ENCODE peak calls at places on chromosome 11, in five cellular contexts. L is progenitor cell of endocrine pancreas, V is H9, O is omental fat pad, I is PC-3. A is an unnamed sample.

GRCh38 chr11:78784321-78785061 is 209.8 kb upstream of the NARS2 start:
- DNase-seq in V (no peak), I (peak), L (no peak), O (no peak), A (no peak)

GRCh38 chr11:105937738-105938137 is 84.3 kb downstream of the MSANTD4 start:
- DNase-seq in L (no peak), O (no peak), I (no peak), V (no peak), A (no peak)

GRCh38 chr11:128375941-128376340 is 211.4 kb downstream of the ETS1 start:
- DNase-seq in V (no peak), O (no peak), L (no peak), I (peak), A (no peak)

GRCh38 chr11:45665206-45665932 is at the start of gene CHST1:
- DNase-seq in V (peak), I (no peak), O (no peak), L (peak), A (no peak)

GRCh38 chr11:61526956-61527731 is 18.6 kb downstream of the LRRC10B start:
- DNase-seq in L (no peak), V (no peak), I (no peak), O (no peak), A (no peak)

GRCh38 chr11:35550374-35551036 is 25.1 kb upstream of the PAMR1 start:
- DNase-seq in L (no peak), O (no peak), V (no peak), I (peak), A (no peak)

GRCh38 chr11:74693531-74693930 is 37.7 kb downstream of the CHRDL2 start:
- DNase-seq in I (peak), O (no peak), V (no peak), L (no peak), A (no peak)

GRCh38 chr11:74319139-74319538 is 7.7 kb upstream of the P4HA3 start:
- DNase-seq in L (no peak), O (no peak), V (no peak), I (peak), A (no peak)

GRCh38 chr11:113198907-113199660 is 115.3 kb upstream of the TTC12 start:
- DNase-seq in O (no peak), L (no peak), V (no peak), I (peak), A (no peak)

GRCh38 chr11:119673389-119674336 is 55.3 kb downstream of the NECTIN1 start:
- DNase-seq in I (no peak), V (no peak), L (no peak), O (no peak), A (peak)
- TF ChIP-seq CTCF in I (no peak), V (no peak), L (no peak), O (no peak), A (no peak)

GRCh38 chr11:33388793-33389525 is 131.8 kb downstream of the HIPK3 start:
- DNase-seq in I (no peak), V (no peak), O (no peak), L (no peak), A (no peak)
- TF ChIP-seq CTCF in I (no peak), V (no peak), O (no peak), L (no peak), A (no peak)

DNA sequence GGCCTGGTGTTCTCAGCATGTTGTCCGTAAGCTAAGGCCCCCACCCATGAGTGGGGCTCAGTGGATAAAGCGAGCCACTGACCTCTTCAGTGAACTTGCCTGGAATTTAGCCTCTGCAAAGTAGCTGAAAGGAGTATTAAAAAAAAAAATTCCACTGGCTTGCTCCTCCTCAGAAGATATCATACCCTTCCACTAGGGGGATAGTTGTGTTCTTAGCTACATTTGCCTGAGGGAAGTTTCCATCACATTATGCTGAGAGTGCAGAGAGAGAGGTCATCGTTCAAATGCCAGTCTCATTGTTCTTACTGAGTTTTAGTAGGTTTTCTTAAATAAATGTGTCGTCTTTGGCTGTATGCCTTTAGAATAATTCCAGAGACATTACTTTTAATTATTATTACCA is 879.7 kb downstream of the JRKL start:
- DNase-seq in L (no peak), V (no peak), O (no peak), I (peak), A (no peak)
- TF ChIP-seq CTCF in L (peak), V (peak), O (no peak), I (peak), A (no peak)

DNA sequence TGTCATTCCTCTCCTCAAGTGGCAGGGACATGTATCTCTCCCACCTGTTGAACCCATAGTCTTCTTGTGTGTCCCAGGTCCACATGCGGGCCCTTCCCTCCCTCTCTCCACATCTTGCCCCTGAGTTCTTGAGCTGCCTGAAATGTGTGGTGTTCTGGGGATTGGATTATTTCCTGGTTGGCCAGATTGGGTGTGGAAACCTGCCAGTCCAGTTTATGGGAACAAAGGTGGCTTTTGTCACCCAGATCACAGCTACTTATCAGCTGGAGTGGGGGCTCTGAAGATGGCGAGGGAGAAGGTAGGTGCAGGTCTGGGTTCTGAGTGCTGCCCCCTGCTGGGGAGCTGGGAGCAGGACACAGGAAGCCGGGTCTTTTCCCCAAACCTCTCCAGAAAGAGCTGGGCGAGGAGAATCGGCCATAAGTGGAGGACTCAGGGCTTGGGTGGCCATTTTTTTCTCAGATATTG is 14.2 kb downstream of the DTX4 start:
- DNase-seq in V (peak), O (no peak), L (peak), I (peak), A (peak)
- TF ChIP-seq CTCF in V (peak), O (no peak), L (peak), I (peak), A (peak)

GRCh38 chr11:116272181-116272789 is 500.5 kb downstream of the BUD13 start:
- DNase-seq in O (no peak), V (no peak), L (no peak), I (no peak), A (no peak)
- TF ChIP-seq CTCF in O (no peak), V (peak), L (no peak), I (no peak), A (no peak)

DNA sequence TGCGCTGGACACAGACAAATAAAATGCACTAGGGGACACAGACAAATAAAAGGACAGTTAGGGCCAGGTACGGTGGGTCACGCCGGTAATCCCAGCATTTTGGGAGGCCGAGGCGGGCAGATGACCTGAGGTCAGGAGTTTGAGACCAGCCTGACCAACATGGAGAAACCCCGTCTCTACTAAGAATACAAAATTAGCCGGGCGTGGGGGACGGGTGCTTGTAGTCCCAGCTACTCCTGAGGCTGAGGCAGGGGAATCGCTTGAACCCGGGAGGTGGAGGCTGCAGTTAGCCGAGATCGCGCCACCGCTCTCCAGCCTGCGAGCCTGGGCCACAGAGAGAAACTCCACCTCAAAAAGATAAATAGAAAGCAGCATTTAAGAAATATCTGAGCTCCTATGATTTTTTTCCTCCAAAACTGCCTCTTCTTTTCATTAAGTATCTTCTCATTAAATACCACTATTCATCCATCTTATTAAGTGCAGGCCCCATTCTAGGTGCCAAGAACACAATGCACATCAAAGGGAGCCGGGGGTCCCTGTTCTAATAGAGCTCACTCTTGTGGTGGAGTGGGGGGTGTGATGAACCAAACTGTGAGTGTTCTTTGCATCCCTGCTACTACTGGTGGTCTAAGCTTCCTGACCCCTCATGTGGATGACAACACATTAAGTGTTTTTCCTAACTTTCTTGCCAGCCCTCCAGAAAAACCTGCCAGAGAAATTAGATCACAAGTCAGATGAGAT is 766 bp upstream of the ZNHIT2 start:
- DNase-seq in V (no peak), L (no peak), I (no peak), O (no peak), A (no peak)
- TF ChIP-seq CTCF in V (peak), L (peak), I (no peak), O (no peak), A (peak)

GRCh38 chr11:134039726-134040385 is 29.0 kb upstream of the JAM3 start:
- DNase-seq in I (no peak), O (no peak), V (no peak), L (no peak), A (no peak)
- TF ChIP-seq CTCF in I (no peak), O (no peak), V (no peak), L (no peak), A (no peak)

GRCh38 chr11:80502511-80502910 is 1061.7 kb upstream of the TENM4 start:
- DNase-seq in I (no peak), V (no peak), O (no peak), L (no peak), A (no peak)
- TF ChIP-seq CTCF in I (no peak), V (peak), O (no peak), L (peak), A (no peak)

DNA sequence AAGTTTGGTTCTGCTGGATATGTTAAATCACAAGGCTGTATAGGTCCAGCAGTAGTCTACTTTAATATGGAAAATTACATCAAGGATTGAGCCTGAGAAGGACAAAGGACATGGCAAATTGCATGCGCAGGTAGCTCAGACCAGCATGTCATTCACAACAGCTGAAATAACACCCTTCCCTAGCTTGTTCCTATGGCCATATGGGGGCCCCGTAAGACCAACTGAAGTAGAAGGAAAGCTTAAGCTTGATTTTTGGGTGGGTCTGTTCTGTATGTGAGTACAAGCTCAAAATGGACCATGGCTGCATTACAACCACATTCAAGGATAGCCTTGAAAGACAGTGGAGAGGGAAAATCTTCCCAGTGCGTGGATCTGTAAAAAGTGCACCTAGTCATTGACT is 20.6 kb upstream of the PDE3B start:
- DNase-seq in L (no peak), O (no peak), I (no peak), V (no peak), A (no peak)
- TF ChIP-seq CTCF in L (no peak), O (no peak), I (no peak), V (peak), A (no peak)

DNA sequence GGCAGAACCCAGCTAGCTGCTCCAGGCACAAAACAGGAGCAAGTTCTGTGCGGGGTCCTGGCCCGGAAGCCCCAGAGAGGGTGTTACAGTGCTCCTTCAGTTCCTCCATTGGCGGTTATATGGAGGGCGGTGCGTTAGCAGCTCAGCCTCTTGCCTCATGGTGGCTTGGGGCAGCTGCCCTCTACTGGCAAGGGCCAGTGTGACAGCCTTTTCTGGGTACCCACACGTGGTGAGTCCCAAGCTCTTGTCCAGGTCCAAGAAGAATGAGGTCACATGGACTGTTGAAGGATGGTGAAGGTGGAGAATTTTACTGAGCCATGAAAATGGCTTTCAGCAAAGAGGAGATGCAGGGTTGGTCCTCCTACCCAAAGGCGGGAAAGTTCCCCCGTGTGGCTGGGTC is 100.5 kb downstream of the WT1 start:
- DNase-seq in L (no peak), V (peak), O (no peak), I (peak), A (no peak)
- TF ChIP-seq CTCF in L (peak), V (peak), O (no peak), I (peak), A (no peak)